ENCODE peak calls at places on chromosomes 11 and 22, in five cellular contexts. U, T, G, E and L are unnamed samples.

GRCh38 chr22:37183432-37184379 is 4.3 kb downstream of the C1QTNF6 start:
- DNase-seq in G (no peak), T (no peak), U (no peak), E (no peak), L (no peak)

GRCh38 chr22:41203118-41203517 is 2.0 kb upstream of the L3MBTL2 start:
- DNase-seq in T (no peak), U (no peak), G (no peak), E (no peak), L (no peak)

GRCh38 chr11:73376803-73377629 is 817 bp downstream of the RELT start:
- DNase-seq in G (peak), T (peak), U (peak), E (peak), L (no peak)

GRCh38 chr11:68941324-68942089 is 37.8 kb downstream of the IGHMBP2 start:
- DNase-seq in U (no peak), E (no peak), T (no peak), G (no peak), L (no peak)

GRCh38 chr22:38069372-38070249 is 12.4 kb downstream of the PICK1 start:
- DNase-seq in U (peak), E (peak), T (peak), G (no peak), L (no peak)

GRCh38 chr22:47335460-47335859 is 573.0 kb downstream of the TBC1D22A start:
- DNase-seq in G (no peak), U (no peak), E (no peak), T (no peak), L (no peak)

GRCh38 chr11:69665669-69666068 is 9.5 kb downstream of the LTO1 start:
- DNase-seq in G (no peak), T (no peak), U (no peak), E (no peak), L (no peak)

GRCh38 chr11:98423933-98424332 is 596.8 kb upstream of the CNTN5 start:
- DNase-seq in U (no peak), T (no peak), E (no peak), G (no peak), L (no peak)

GRCh38 chr22:16915711-16916110 is 90.5 kb upstream of the XKR3 start:
- DNase-seq in T (no peak), E (no peak), G (no peak), U (no peak), L (no peak)

GRCh38 chr11:110200241-110200640 is 96.2 kb downstream of the RDX start:
- DNase-seq in U (peak), T (no peak), G (no peak), E (no peak), L (no peak)

GRCh38 chr11:107957109-107957588 is 28.9 kb downstream of the RAB39A start:
- DNase-seq in T (no peak), G (no peak), E (peak), U (no peak), L (peak)
- TF ChIP-seq MXI1 in T (no peak), G (no peak), E (peak), U (no peak), L (no peak)

GRCh38 chr11:61069427-61069826 is 32.9 kb upstream of the CD5 start:
- DNase-seq in T (no peak), U (no peak), G (no peak), E (no peak), L (no peak)

GRCh38 chr11:61071880-61072279 is 30.4 kb upstream of the CD5 start:
- DNase-seq in E (no peak), T (no peak), U (no peak), G (no peak), L (no peak)

GRCh38 chr11:61072316-61073109 is 29.8 kb upstream of the CD5 start:
- DNase-seq in G (no peak), E (no peak), U (no peak), T (no peak), L (no peak)

GRCh38 chr11:61068581-61068980 is 33.7 kb upstream of the CD5 start:
- DNase-seq in U (no peak), E (no peak), G (no peak), T (no peak), L (no peak)

GRCh38 chr11:61071208-61071681 is 31.0 kb upstream of the CD5 start:
- DNase-seq in U (no peak), T (no peak), G (no peak), E (no peak), L (no peak)
- TF ChIP-seq MXI1 in U (no peak), T (no peak), G (no peak), E (no peak), L (no peak)

GRCh38 chr22:39240841-39241631 is 3.7 kb downstream of the PDGFB start:
- DNase-seq in U (no peak), G (peak), E (no peak), T (peak), L (no peak)

GRCh38 chr22:39243443-39244072 is 1.2 kb downstream of the PDGFB start:
- DNase-seq in T (no peak), G (peak), E (no peak), U (no peak), L (no peak)

GRCh38 chr22:39242389-39242808 is 2.4 kb downstream of the PDGFB start:
- DNase-seq in T (peak), U (no peak), G (no peak), E (peak), L (no peak)

GRCh38 chr22:39242809-39243442 is 1.9 kb downstream of the PDGFB start:
- DNase-seq in T (peak), G (peak), E (no peak), U (no peak), L (no peak)

DNA sequence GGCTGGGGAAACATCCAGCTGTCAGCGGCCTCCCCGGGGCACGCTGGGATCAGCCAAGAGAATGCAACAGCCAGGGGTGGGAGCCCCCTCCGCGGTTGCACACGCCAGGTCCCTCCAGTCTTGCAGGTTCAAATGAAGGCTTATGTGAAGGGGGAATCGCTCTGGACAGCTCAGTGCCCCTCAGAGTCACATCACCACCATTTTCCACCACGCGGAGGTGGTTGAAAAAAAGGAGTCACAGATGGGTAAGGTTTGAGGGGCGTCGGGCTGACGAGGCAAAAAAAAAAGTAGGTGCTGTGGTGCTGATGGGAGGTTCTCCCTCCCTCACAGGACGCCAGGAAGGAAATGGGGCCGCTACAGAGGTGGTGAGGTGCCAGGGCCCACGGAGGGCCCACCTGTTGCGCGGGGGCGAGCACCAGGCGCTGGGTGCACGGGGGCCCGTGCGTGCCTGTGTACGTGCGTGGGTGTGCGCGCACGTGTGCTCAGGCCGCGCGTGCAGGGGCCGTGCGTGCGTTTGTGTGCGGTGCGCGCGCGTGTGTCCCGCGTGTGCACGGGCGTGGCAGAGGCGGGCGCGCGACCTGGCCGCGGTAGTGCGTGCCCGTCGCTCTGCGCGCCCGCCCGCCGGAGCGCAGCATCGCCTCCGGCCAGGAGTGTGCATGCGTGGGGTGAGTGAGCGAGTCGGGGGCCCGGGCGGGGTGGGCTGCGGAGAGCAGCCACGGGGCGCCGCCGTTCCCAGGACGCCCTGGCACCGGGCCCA is 3.0 kb downstream of the PDGFB start:
- DNase-seq in G (no peak), T (no peak), U (no peak), E (no peak), L (no peak)
- TF ChIP-seq MXI1 in G (no peak), T (no peak), U (no peak), E (no peak), L (no peak)

GRCh38 chr11:13354335-13354734 is 76.7 kb downstream of the BMAL1 start:
- DNase-seq in T (peak), G (no peak), U (peak), E (no peak), L (no peak)
- TF ChIP-seq MXI1 in T (no peak), G (no peak), U (no peak), E (no peak), L (no peak)

DNA sequence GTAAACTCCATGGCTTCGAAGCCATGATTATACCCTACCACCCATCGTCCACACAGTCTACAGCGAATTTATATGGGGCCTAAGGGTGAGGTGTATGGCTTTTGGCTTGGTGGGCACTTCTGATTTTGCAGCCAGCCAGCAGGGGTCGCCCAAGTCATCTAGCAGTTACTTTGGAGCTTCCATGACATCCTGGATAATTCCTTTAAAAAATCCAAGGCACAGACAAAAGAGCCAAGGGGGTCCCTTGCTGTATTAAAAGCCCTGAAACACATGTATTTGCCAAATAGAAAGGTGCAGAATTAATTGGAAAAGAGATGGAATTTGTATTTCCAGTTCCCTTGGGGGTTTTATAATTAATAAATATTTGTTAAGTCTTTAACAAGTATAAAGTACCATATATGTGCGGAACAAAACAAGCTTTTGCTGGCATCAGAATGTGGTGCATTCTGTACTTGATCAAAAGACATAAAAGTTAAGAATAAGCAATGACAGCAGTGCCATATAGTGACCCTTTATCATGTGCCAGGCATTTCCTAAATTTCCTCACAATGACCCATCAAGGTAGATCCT is 132.8 kb upstream of the PITPNB start:
- DNase-seq in T (peak), G (peak), E (peak), U (peak), L (no peak)
- TF ChIP-seq MXI1 in T (no peak), G (no peak), E (no peak), U (no peak), L (no peak)

GRCh38 chr11:38460429-38460828 is 1862.4 kb upstream of the RAG2 start:
- DNase-seq in U (peak), E (no peak), G (no peak), T (no peak), L (no peak)
- TF ChIP-seq MXI1 in U (no peak), E (no peak), G (no peak), T (no peak), L (no peak)